ENCODE peak calls at places on chromosomes 12 and 14, in four cellular contexts. One of them, this sample, is unnamed. For H3K4me1, the result is how much of the 10 kb centered on the place peaks cover.

GRCh38 chr12:66709893-66710292 is 31.0 kb upstream of the GRIP1 start:
- DNase-seq in A673: no peak
- DNase-seq in lower lobe of right lung: no peak
- DNase-seq in psoas muscle: no peak
- DNase-seq in this sample: no peak

GRCh38 chr14:105602799-105603763 is 76.7 kb downstream of the TMEM121 start:
- DNase-seq in A673: no peak
- DNase-seq in lower lobe of right lung: no peak
- DNase-seq in psoas muscle: no peak
- DNase-seq in this sample: no peak

GRCh38 chr12:5905757-5906156 is 39.3 kb downstream of the ANO2 start:
- DNase-seq in A673: no peak
- DNase-seq in lower lobe of right lung: no peak
- DNase-seq in psoas muscle: no peak
- DNase-seq in this sample: no peak

GRCh38 chr14:21070610-21071224 is 613 bp downstream of the ARHGEF40 start:
- DNase-seq in A673: no peak
- DNase-seq in lower lobe of right lung: no peak
- DNase-seq in psoas muscle: peak
- DNase-seq in this sample: peak

GRCh38 chr12:54394281-54394719 is 9.8 kb upstream of the ZNF385A start:
- DNase-seq in A673: peak
- DNase-seq in lower lobe of right lung: no peak
- DNase-seq in psoas muscle: no peak
- DNase-seq in this sample: no peak

GRCh38 chr12:124744659-124745467 is 118.8 kb downstream of the SCARB1 start:
- DNase-seq in A673: peak
- DNase-seq in lower lobe of right lung: no peak
- DNase-seq in psoas muscle: peak
- DNase-seq in this sample: no peak

GRCh38 chr14:105272623-105273022 is 24.3 kb downstream of the BTBD6 start:
- DNase-seq in A673: no peak
- DNase-seq in lower lobe of right lung: no peak
- DNase-seq in psoas muscle: no peak
- DNase-seq in this sample: no peak

GRCh38 chr12:20404576-20405346 is 36.4 kb downstream of the PDE3A start:
- DNase-seq in A673: peak
- DNase-seq in lower lobe of right lung: peak
- DNase-seq in psoas muscle: peak
- DNase-seq in this sample: peak

GRCh38 chr12:25970916-25971674 is 12.6 kb downstream of the RASSF8 start:
- DNase-seq in A673: no peak
- DNase-seq in lower lobe of right lung: no peak
- DNase-seq in psoas muscle: no peak
- DNase-seq in this sample: no peak

GRCh38 chr14:64915797-64916196 is 1.5 kb downstream of the CHURC1 start:
- DNase-seq in A673: no peak
- DNase-seq in lower lobe of right lung: no peak
- DNase-seq in psoas muscle: no peak
- DNase-seq in this sample: no peak

GRCh38 chr12:109518820-109519665 is 41.6 kb downstream of the UBE3B start:
- DNase-seq in A673: peak
- DNase-seq in lower lobe of right lung: peak
- DNase-seq in psoas muscle: peak
- DNase-seq in this sample: peak

GRCh38 chr12:12689672-12690287 is 6.2 kb downstream of the GPR19 start:
- DNase-seq in A673: no peak
- DNase-seq in lower lobe of right lung: no peak
- DNase-seq in psoas muscle: no peak
- DNase-seq in this sample: no peak

GRCh38 chr12:88908345-88908744 is 328.1 kb upstream of the KITLG start:
- DNase-seq in A673: no peak
- DNase-seq in lower lobe of right lung: no peak
- DNase-seq in psoas muscle: no peak
- DNase-seq in this sample: no peak

GRCh38 chr12:12195516-12195915 is 71.3 kb downstream of the LRP6 start:
- DNase-seq in A673: no peak
- DNase-seq in lower lobe of right lung: no peak
- DNase-seq in psoas muscle: no peak
- DNase-seq in this sample: no peak

GRCh38 chr12:132222096-132222807 is 78.0 kb downstream of the NOC4L start:
- DNase-seq in A673: peak
- DNase-seq in lower lobe of right lung: peak
- DNase-seq in psoas muscle: no peak
- DNase-seq in this sample: no peak

GRCh38 chr12:26777236-26777635 is 55.8 kb downstream of the ITPR2 start:
- DNase-seq in A673: no peak
- DNase-seq in lower lobe of right lung: no peak
- DNase-seq in psoas muscle: no peak
- DNase-seq in this sample: no peak

GRCh38 chr12:20436367-20436766 is 68.0 kb downstream of the PDE3A start:
- DNase-seq in A673: no peak
- DNase-seq in lower lobe of right lung: no peak
- DNase-seq in psoas muscle: no peak
- DNase-seq in this sample: no peak

GRCh38 chr12:71576546-71576945 is 87.1 kb downstream of the ZFC3H1 start:
- DNase-seq in A673: no peak
- DNase-seq in lower lobe of right lung: no peak
- DNase-seq in psoas muscle: no peak
- DNase-seq in this sample: no peak

GRCh38 chr12:117333331-117334000 is 28.0 kb downstream of the NOS1 start:
- DNase-seq in A673: peak
- DNase-seq in lower lobe of right lung: no peak
- DNase-seq in psoas muscle: no peak
- DNase-seq in this sample: no peak

GRCh38 chr14:87391066-87391465 is 601.9 kb downstream of the GALC start:
- DNase-seq in A673: no peak
- DNase-seq in lower lobe of right lung: no peak
- DNase-seq in psoas muscle: no peak
- DNase-seq in this sample: no peak

GRCh38 chr12:19045421-19045820 is 84.1 kb upstream of the PLEKHA5 start:
- DNase-seq in A673: no peak
- DNase-seq in lower lobe of right lung: no peak
- DNase-seq in psoas muscle: no peak
- DNase-seq in this sample: no peak

GRCh38 chr12:30908389-30909087 is 18.0 kb upstream of the TSPAN11 start:
- DNase-seq in A673: peak
- DNase-seq in lower lobe of right lung: no peak
- DNase-seq in psoas muscle: no peak
- DNase-seq in this sample: no peak

GRCh38 chr12:29241821-29242591 is 92.9 kb downstream of the FAR2 start:
- DNase-seq in A673: peak
- DNase-seq in lower lobe of right lung: no peak
- DNase-seq in psoas muscle: no peak
- DNase-seq in this sample: no peak

GRCh38 chr12:93073324-93073723 is 144.2 kb upstream of the EEA1 start:
- DNase-seq in A673: no peak
- DNase-seq in lower lobe of right lung: no peak
- DNase-seq in psoas muscle: no peak
- DNase-seq in this sample: no peak

GRCh38 chr12:87967871-87968270 is 61.3 kb downstream of the C12orf50 start:
- DNase-seq in A673: peak
- DNase-seq in lower lobe of right lung: no peak
- DNase-seq in psoas muscle: no peak
- DNase-seq in this sample: no peak

GRCh38 chr14:45686771-45687170 is 433.8 kb upstream of the MIS18BP1 start:
- DNase-seq in A673: no peak
- DNase-seq in lower lobe of right lung: no peak
- DNase-seq in psoas muscle: no peak
- DNase-seq in this sample: no peak

DNA sequence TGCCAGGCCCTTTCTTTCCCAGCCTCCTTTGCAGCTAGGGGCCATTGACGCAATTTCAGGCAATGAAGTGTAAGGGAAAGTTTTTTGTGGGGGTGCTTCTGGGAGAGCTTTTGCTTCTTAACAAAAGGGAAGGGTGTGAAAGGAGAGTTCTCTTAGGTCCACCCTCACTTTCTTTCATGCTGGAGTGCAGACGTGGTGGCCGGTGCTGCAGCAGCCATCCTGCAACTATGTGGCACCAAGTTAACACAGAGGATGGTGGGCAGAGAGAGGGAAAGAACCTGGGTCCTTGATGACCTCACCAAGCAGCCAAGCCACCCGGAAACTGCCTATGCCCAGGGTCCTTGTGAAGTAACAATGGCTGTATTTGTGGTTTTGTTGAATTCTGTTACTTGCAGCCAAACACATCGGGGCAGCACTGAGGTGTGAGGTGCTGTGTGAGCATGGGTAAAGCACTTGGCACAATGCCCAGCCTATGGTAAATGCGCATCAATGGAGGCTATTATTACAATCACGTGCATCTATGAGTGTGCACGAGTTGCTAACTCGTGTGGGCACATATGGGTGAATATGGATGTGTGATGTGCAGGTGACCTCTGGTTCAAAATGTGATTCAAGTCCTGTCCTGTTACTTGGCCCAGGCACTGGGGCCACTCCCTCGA is 122.6 kb downstream of the CALM1 start:
- DNase-seq in A673: no peak
- DNase-seq in lower lobe of right lung: peak
- DNase-seq in psoas muscle: no peak
- DNase-seq in this sample: no peak
- H3K27ac ChIP-seq in A673: no peak
- H3K27ac ChIP-seq in lower lobe of right lung: no peak
- H3K27ac ChIP-seq in psoas muscle: no peak
- H3K27ac ChIP-seq in this sample: no peak

DNA sequence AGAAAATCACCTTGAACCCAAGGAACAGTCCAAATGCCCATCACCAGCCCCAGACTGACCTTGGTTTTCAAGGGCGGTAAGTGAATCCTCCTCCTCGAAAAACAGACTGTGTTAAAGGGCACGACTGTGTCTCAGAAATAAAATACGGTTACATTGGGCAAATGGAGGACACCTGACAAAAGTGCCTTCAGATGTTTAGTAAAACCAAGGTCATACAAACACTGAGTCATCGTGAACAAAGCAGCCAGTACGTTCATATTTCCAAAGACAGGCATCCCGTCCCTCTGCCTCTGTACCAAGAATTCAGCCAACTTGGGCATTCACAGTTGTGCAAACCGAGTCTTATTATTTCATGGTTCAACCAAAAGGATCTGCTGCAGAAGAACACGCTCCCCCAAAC is 25.9 kb downstream of the FOXN3 start:
- DNase-seq in A673: no peak
- DNase-seq in lower lobe of right lung: no peak
- DNase-seq in psoas muscle: no peak
- DNase-seq in this sample: no peak
- H3K4me1 ChIP-seq in A673: under half
- H3K4me1 ChIP-seq in lower lobe of right lung: under half
- H3K4me1 ChIP-seq in psoas muscle: half or more
- H3K4me1 ChIP-seq in this sample: half or more

GRCh38 chr14:22544881-22545420 is 44.1 kb downstream of the DAD1 start:
- DNase-seq in A673: peak
- DNase-seq in lower lobe of right lung: no peak
- DNase-seq in psoas muscle: no peak
- DNase-seq in this sample: no peak
- H3K4me3 ChIP-seq in A673: no peak
- H3K4me3 ChIP-seq in lower lobe of right lung: no peak
- H3K4me3 ChIP-seq in psoas muscle: no peak
- H3K4me3 ChIP-seq in this sample: no peak

DNA sequence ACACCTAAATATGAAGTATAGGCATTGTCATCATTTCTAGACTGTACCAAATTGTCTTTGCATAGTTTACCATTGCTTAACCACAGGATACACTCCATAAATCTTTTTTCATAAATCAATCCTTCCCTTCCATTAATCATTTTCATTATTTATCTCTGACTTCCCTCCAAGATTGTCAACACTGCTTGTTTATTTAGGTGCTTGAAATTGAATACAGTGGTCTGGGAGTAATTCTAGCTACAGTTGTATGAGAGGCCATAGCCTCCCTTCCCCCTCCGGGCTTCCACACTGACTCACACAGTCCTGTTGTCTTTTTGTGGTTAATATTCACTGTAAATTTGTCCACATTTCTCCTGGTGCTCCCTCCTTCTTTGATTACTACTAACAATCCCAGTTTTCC is 114.2 kb upstream of the ARID2 start:
- DNase-seq in A673: no peak
- DNase-seq in lower lobe of right lung: no peak
- DNase-seq in psoas muscle: no peak
- DNase-seq in this sample: no peak
- H3K27ac ChIP-seq in A673: no peak
- H3K27ac ChIP-seq in lower lobe of right lung: no peak
- H3K27ac ChIP-seq in psoas muscle: peak
- H3K27ac ChIP-seq in this sample: no peak

GRCh38 chr12:64457036-64457435 is 5.1 kb downstream of the TBK1 start:
- DNase-seq in A673: peak
- DNase-seq in lower lobe of right lung: no peak
- DNase-seq in psoas muscle: no peak
- DNase-seq in this sample: no peak
- H3K4me1 ChIP-seq in A673: under half
- H3K4me1 ChIP-seq in lower lobe of right lung: under half
- H3K4me1 ChIP-seq in psoas muscle: under half
- H3K4me1 ChIP-seq in this sample: half or more

This sample was measured in left ventricle myocardium inferior.